ENCODE peak calls at places on chromosomes 2 and 18, in ten cellular contexts. One of them, this sample, is unnamed.

GRCh38 chr2:118222643-118223486 is 134.6 kb downstream of the INSIG2 start:
- DNase-seq in T47D: no peak
- DNase-seq in COLO829: no peak
- DNase-seq in HT1080: no peak
- DNase-seq in GM23338: no peak
- DNase-seq in smooth muscle cell of the brain vasculature: no peak
- DNase-seq in lung microvascular endothelial cell: no peak
- DNase-seq in breast epithelium: no peak
- DNase-seq in H9: no peak
- DNase-seq in NCI-H774: no peak
- DNase-seq in this sample: no peak

GRCh38 chr2:11456251-11456650 is 9.7 kb downstream of the E2F6 start:
- DNase-seq in T47D: no peak
- DNase-seq in COLO829: no peak
- DNase-seq in HT1080: no peak
- DNase-seq in GM23338: no peak
- DNase-seq in smooth muscle cell of the brain vasculature: no peak
- DNase-seq in lung microvascular endothelial cell: no peak
- DNase-seq in breast epithelium: no peak
- DNase-seq in H9: no peak
- DNase-seq in NCI-H774: no peak
- DNase-seq in this sample: no peak

GRCh38 chr2:85755122-85756027 is 1.6 kb downstream of the ATOH8 start:
- DNase-seq in T47D: no peak
- DNase-seq in COLO829: no peak
- DNase-seq in HT1080: no peak
- DNase-seq in GM23338: no peak
- DNase-seq in smooth muscle cell of the brain vasculature: no peak
- DNase-seq in lung microvascular endothelial cell: no peak
- DNase-seq in breast epithelium: no peak
- DNase-seq in H9: no peak
- DNase-seq in NCI-H774: no peak
- DNase-seq in this sample: no peak

GRCh38 chr2:67500541-67500940 is 103.4 kb downstream of the ETAA1 start:
- DNase-seq in T47D: no peak
- DNase-seq in COLO829: no peak
- DNase-seq in HT1080: no peak
- DNase-seq in GM23338: no peak
- DNase-seq in smooth muscle cell of the brain vasculature: no peak
- DNase-seq in lung microvascular endothelial cell: peak; percentile 20
- DNase-seq in breast epithelium: no peak
- DNase-seq in H9: no peak
- DNase-seq in NCI-H774: no peak
- DNase-seq in this sample: no peak

GRCh38 chr2:42659601-42660000 is 91.2 kb downstream of the MTA3 start:
- DNase-seq in T47D: no peak
- DNase-seq in COLO829: no peak
- DNase-seq in HT1080: no peak
- DNase-seq in GM23338: peak; percentile 44
- DNase-seq in smooth muscle cell of the brain vasculature: no peak
- DNase-seq in lung microvascular endothelial cell: no peak
- DNase-seq in breast epithelium: no peak
- DNase-seq in H9: no peak
- DNase-seq in NCI-H774: no peak
- DNase-seq in this sample: no peak

GRCh38 chr2:42147641-42148274 is 21.4 kb upstream of the EML4 start:
- DNase-seq in T47D: no peak
- DNase-seq in COLO829: no peak
- DNase-seq in HT1080: no peak
- DNase-seq in GM23338: no peak
- DNase-seq in smooth muscle cell of the brain vasculature: no peak
- DNase-seq in lung microvascular endothelial cell: no peak
- DNase-seq in breast epithelium: no peak
- DNase-seq in H9: no peak
- DNase-seq in NCI-H774: no peak
- DNase-seq in this sample: no peak

GRCh38 chr2:51620830-51621229 is 588.9 kb upstream of the NRXN1 start:
- DNase-seq in T47D: no peak
- DNase-seq in COLO829: peak; percentile 4
- DNase-seq in HT1080: peak; percentile 44
- DNase-seq in GM23338: no peak
- DNase-seq in smooth muscle cell of the brain vasculature: no peak
- DNase-seq in lung microvascular endothelial cell: no peak
- DNase-seq in breast epithelium: no peak
- DNase-seq in H9: no peak
- DNase-seq in NCI-H774: no peak
- DNase-seq in this sample: no peak

GRCh38 chr2:127560201-127560928 is 24.9 kb downstream of the MYO7B start:
- DNase-seq in T47D: no peak
- DNase-seq in COLO829: no peak
- DNase-seq in HT1080: peak; percentile 20
- DNase-seq in GM23338: no peak
- DNase-seq in smooth muscle cell of the brain vasculature: no peak
- DNase-seq in lung microvascular endothelial cell: no peak
- DNase-seq in breast epithelium: no peak
- DNase-seq in H9: no peak
- DNase-seq in NCI-H774: no peak
- DNase-seq in this sample: no peak

GRCh38 chr2:55152475-55153422 is 79.3 kb downstream of the CLHC1 start:
- DNase-seq in T47D: no peak
- DNase-seq in COLO829: no peak
- DNase-seq in HT1080: no peak
- DNase-seq in GM23338: no peak
- DNase-seq in smooth muscle cell of the brain vasculature: no peak
- DNase-seq in lung microvascular endothelial cell: no peak
- DNase-seq in breast epithelium: no peak
- DNase-seq in H9: no peak
- DNase-seq in NCI-H774: no peak
- DNase-seq in this sample: no peak

GRCh38 chr2:199797431-199797830 is 53.6 kb downstream of the FTCDNL1 start:
- DNase-seq in T47D: no peak
- DNase-seq in COLO829: no peak
- DNase-seq in HT1080: no peak
- DNase-seq in GM23338: no peak
- DNase-seq in smooth muscle cell of the brain vasculature: no peak
- DNase-seq in lung microvascular endothelial cell: no peak
- DNase-seq in breast epithelium: no peak
- DNase-seq in H9: no peak
- DNase-seq in NCI-H774: no peak
- DNase-seq in this sample: no peak

GRCh38 chr18:50097702-50098101 is 97.2 kb downstream of the MYO5B start:
- DNase-seq in T47D: peak; percentile 19
- DNase-seq in COLO829: peak; percentile 57
- DNase-seq in HT1080: peak; percentile 98
- DNase-seq in GM23338: no peak
- DNase-seq in smooth muscle cell of the brain vasculature: no peak
- DNase-seq in lung microvascular endothelial cell: no peak
- DNase-seq in breast epithelium: peak; percentile 55
- DNase-seq in H9: no peak
- DNase-seq in NCI-H774: no peak
- DNase-seq in this sample: no peak

GRCh38 chr18:3207565-3207964 is 12.2 kb downstream of the MYOM1 start:
- DNase-seq in T47D: no peak
- DNase-seq in COLO829: no peak
- DNase-seq in HT1080: peak; percentile 51
- DNase-seq in GM23338: no peak
- DNase-seq in smooth muscle cell of the brain vasculature: no peak
- DNase-seq in lung microvascular endothelial cell: peak; percentile 1
- DNase-seq in breast epithelium: no peak
- DNase-seq in H9: no peak
- DNase-seq in NCI-H774: no peak
- DNase-seq in this sample: no peak

GRCh38 chr2:159995038-159995437 is 67.4 kb downstream of the PLA2R1 start:
- DNase-seq in T47D: no peak
- DNase-seq in COLO829: no peak
- DNase-seq in HT1080: no peak
- DNase-seq in GM23338: no peak
- DNase-seq in smooth muscle cell of the brain vasculature: no peak
- DNase-seq in lung microvascular endothelial cell: no peak
- DNase-seq in breast epithelium: no peak
- DNase-seq in H9: no peak
- DNase-seq in NCI-H774: no peak
- DNase-seq in this sample: no peak

GRCh38 chr2:240598311-240598911 is 11.9 kb downstream of the CAPN10 start:
- DNase-seq in T47D: no peak
- DNase-seq in COLO829: no peak
- DNase-seq in HT1080: no peak
- DNase-seq in GM23338: no peak
- DNase-seq in smooth muscle cell of the brain vasculature: no peak
- DNase-seq in lung microvascular endothelial cell: no peak
- DNase-seq in breast epithelium: no peak
- DNase-seq in H9: no peak
- DNase-seq in NCI-H774: no peak
- DNase-seq in this sample: no peak

GRCh38 chr2:54613794-54614257 is 109.6 kb upstream of the EML6 start:
- DNase-seq in T47D: no peak
- DNase-seq in COLO829: peak; percentile 52
- DNase-seq in HT1080: peak; percentile 73
- DNase-seq in GM23338: no peak
- DNase-seq in smooth muscle cell of the brain vasculature: peak; percentile 66
- DNase-seq in lung microvascular endothelial cell: peak; percentile 92
- DNase-seq in breast epithelium: no peak
- DNase-seq in H9: no peak
- DNase-seq in NCI-H774: no peak
- DNase-seq in this sample: no peak